ENCODE peak calls at places on chromosomes 2 and 18, in four cellular contexts. One of them, this sample, is unnamed.

GRCh38 chr2:15793978-15794377 is 146.4 kb upstream of the MYCN start:
- DNase-seq in heart right ventricle: no peak
- DNase-seq in cardiac muscle cell: no peak
- DNase-seq in pancreas: no peak
- DNase-seq in this sample: no peak

GRCh38 chr2:174957049-174957448 is 48.1 kb downstream of the CHN1 start:
- DNase-seq in heart right ventricle: no peak
- DNase-seq in cardiac muscle cell: no peak
- DNase-seq in pancreas: no peak
- DNase-seq in this sample: no peak

GRCh38 chr2:28648147-28648546 is 103.5 kb upstream of the PPP1CB start:
- DNase-seq in cardiac muscle cell: no peak
- DNase-seq in pancreas: no peak
- DNase-seq in heart right ventricle: no peak
- DNase-seq in this sample: no peak

GRCh38 chr2:20619624-20620024 is 31.3 kb downstream of the HS1BP3 start:
- DNase-seq in heart right ventricle: peak; percentile 69
- DNase-seq in cardiac muscle cell: no peak
- DNase-seq in pancreas: no peak
- DNase-seq in this sample: no peak

GRCh38 chr2:156689945-156690344 is 253.8 kb downstream of the GPD2 start:
- DNase-seq in cardiac muscle cell: no peak
- DNase-seq in pancreas: no peak
- DNase-seq in heart right ventricle: no peak
- DNase-seq in this sample: no peak

GRCh38 chr18:5806860-5807259 is 88.5 kb downstream of the TMEM200C start:
- DNase-seq in cardiac muscle cell: no peak
- DNase-seq in heart right ventricle: no peak
- DNase-seq in pancreas: no peak
- DNase-seq in this sample: no peak

GRCh38 chr2:235713244-235713643 is 219.4 kb downstream of the AGAP1 start:
- DNase-seq in heart right ventricle: no peak
- DNase-seq in cardiac muscle cell: no peak
- DNase-seq in pancreas: no peak
- DNase-seq in this sample: no peak

GRCh38 chr2:37599688-37600525 is 71.5 kb downstream of the CDC42EP3 start:
- DNase-seq in heart right ventricle: no peak
- DNase-seq in cardiac muscle cell: no peak
- DNase-seq in pancreas: no peak
- DNase-seq in this sample: peak; percentile 36

GRCh38 chr2:19711470-19712372 is 190.1 kb downstream of the TTC32 start:
- DNase-seq in heart right ventricle: peak; percentile 64
- DNase-seq in cardiac muscle cell: no peak
- DNase-seq in pancreas: no peak
- DNase-seq in this sample: peak; percentile 10

GRCh38 chr2:218839430-218839829 is 7.8 kb upstream of the PRKAG3 start:
- DNase-seq in cardiac muscle cell: no peak
- DNase-seq in pancreas: no peak
- DNase-seq in heart right ventricle: no peak
- DNase-seq in this sample: no peak

GRCh38 chr2:121906170-121906569 is 150.7 kb downstream of the TSN start:
- DNase-seq in pancreas: no peak
- DNase-seq in heart right ventricle: no peak
- DNase-seq in cardiac muscle cell: no peak
- DNase-seq in this sample: no peak

GRCh38 chr2:12733846-12734245 is 17.1 kb downstream of the TRIB2 start:
- DNase-seq in cardiac muscle cell: no peak
- DNase-seq in heart right ventricle: no peak
- DNase-seq in pancreas: peak; percentile 85
- DNase-seq in this sample: no peak

GRCh38 chr2:98378901-98379300 is 32.6 kb downstream of the CNGA3 start:
- DNase-seq in heart right ventricle: peak; percentile 68
- DNase-seq in cardiac muscle cell: peak; percentile 15
- DNase-seq in pancreas: no peak
- DNase-seq in this sample: no peak

GRCh38 chr2:20484810-20485611 is 38.1 kb downstream of the RHOB start:
- DNase-seq in cardiac muscle cell: no peak
- DNase-seq in heart right ventricle: no peak
- DNase-seq in pancreas: no peak
- DNase-seq in this sample: no peak

GRCh38 chr2:75173746-75174145 is 25.6 kb downstream of the TACR1 start:
- DNase-seq in cardiac muscle cell: no peak
- DNase-seq in pancreas: no peak
- DNase-seq in heart right ventricle: no peak
- DNase-seq in this sample: no peak

GRCh38 chr2:109423556-109424359 is 190.0 kb downstream of the SEPTIN10 start:
- DNase-seq in heart right ventricle: no peak
- DNase-seq in cardiac muscle cell: no peak
- DNase-seq in pancreas: no peak
- DNase-seq in this sample: no peak

GRCh38 chr2:150882751-150883520 is 378.7 kb downstream of the RBM43 start:
- DNase-seq in pancreas: no peak
- DNase-seq in cardiac muscle cell: no peak
- DNase-seq in heart right ventricle: no peak
- DNase-seq in this sample: no peak

GRCh38 chr2:233928594-233929351 is 11.6 kb downstream of the TRPM8 start:
- DNase-seq in cardiac muscle cell: peak; percentile 54
- DNase-seq in heart right ventricle: no peak
- DNase-seq in pancreas: no peak
- DNase-seq in this sample: no peak

GRCh38 chr2:231342111-231342711 is 53.3 kb upstream of the B3GNT7 start:
- DNase-seq in cardiac muscle cell: no peak
- DNase-seq in heart right ventricle: no peak
- DNase-seq in pancreas: no peak
- DNase-seq in this sample: no peak

GRCh38 chr2:39547811-39548719 is 111.0 kb upstream of the MAP4K3 start:
- DNase-seq in pancreas: no peak
- DNase-seq in cardiac muscle cell: no peak
- DNase-seq in heart right ventricle: no peak
- DNase-seq in this sample: no peak

GRCh38 chr18:6850396-6850795 is 120.9 kb downstream of the ARHGAP28 start:
- DNase-seq in heart right ventricle: no peak
- DNase-seq in pancreas: no peak
- DNase-seq in cardiac muscle cell: no peak
- DNase-seq in this sample: no peak

GRCh38 chr2:171788316-171788993 is 101.2 kb downstream of the DYNC1I2 start:
- DNase-seq in heart right ventricle: no peak
- DNase-seq in cardiac muscle cell: no peak
- DNase-seq in pancreas: no peak
- DNase-seq in this sample: no peak

GRCh38 chr2:168884990-168885389 is 5.2 kb downstream of the SPC25 start:
- DNase-seq in pancreas: no peak
- DNase-seq in heart right ventricle: no peak
- DNase-seq in cardiac muscle cell: no peak
- DNase-seq in this sample: no peak

GRCh38 chr2:186590538-186591441 is 934 bp downstream of the ITGAV start:
- DNase-seq in heart right ventricle: peak; percentile 49
- DNase-seq in pancreas: no peak
- DNase-seq in cardiac muscle cell: peak; percentile 64
- DNase-seq in this sample: peak; percentile 21

GRCh38 chr2:43340945-43341356 is 114.5 kb upstream of the ZFP36L2 start:
- DNase-seq in pancreas: no peak
- DNase-seq in cardiac muscle cell: no peak
- DNase-seq in heart right ventricle: no peak
- DNase-seq in this sample: no peak

GRCh38 chr2:197827618-197828017 is 23.2 kb downstream of the PLCL1 start:
- DNase-seq in cardiac muscle cell: no peak
- DNase-seq in pancreas: no peak
- DNase-seq in heart right ventricle: no peak
- DNase-seq in this sample: no peak

GRCh38 chr2:240451791-240452470 is 16.5 kb downstream of the GPC1 start:
- DNase-seq in cardiac muscle cell: no peak
- DNase-seq in heart right ventricle: no peak
- DNase-seq in pancreas: peak; percentile 45
- DNase-seq in this sample: no peak

GRCh38 chr2:240454031-240454901 is 18.8 kb downstream of the GPC1 start:
- DNase-seq in heart right ventricle: no peak
- DNase-seq in pancreas: peak; percentile 36
- DNase-seq in cardiac muscle cell: no peak
- DNase-seq in this sample: no peak

GRCh38 chr2:240451108-240451611 is 15.7 kb downstream of the GPC1 start:
- DNase-seq in pancreas: peak; percentile 24
- DNase-seq in heart right ventricle: no peak
- DNase-seq in cardiac muscle cell: no peak
- DNase-seq in this sample: no peak

GRCh38 chr2:240453461-240454030 is 18.1 kb downstream of the GPC1 start:
- DNase-seq in cardiac muscle cell: peak; percentile 40
- DNase-seq in heart right ventricle: no peak
- DNase-seq in pancreas: peak; percentile 40
- DNase-seq in this sample: no peak

DNA sequence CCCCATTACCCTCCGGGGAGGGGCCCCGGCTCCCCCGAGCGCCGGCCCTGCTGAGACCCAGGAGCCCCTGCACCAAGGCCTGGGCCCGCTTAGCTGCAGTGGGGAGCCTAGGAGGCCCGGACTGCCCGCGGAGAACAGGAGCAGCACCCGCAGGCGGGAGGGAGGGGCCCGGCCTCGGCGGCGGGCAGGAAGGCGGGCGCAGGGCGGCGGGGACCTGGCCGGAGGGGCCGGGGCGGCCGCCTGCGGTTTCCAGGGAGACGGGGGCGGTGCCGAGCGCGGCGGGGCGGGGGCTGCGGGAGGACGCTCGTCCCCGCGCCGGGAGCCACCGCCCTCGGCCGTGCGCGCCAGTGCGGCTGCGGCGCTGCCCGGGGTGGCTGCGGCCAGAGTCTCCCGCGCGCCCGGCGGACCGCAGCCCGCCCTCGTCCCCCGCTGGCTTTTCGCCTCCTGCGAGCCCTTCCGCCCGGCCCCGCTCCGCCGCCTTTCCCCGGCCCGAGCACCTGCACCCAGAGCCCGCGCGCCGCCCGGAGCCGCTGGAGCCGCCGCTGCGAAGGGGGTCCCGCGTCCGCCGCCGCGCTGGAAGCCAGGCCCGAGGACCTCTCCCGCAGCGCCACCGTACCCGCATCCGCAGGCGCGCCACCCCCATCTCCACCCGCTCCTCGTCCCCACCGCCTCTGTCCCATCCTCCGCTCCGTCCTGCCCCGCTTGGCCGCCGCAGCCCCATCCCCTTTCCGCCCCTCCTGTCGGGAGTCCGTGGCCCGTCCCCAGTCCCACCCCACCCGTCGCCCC is 17.2 kb downstream of the GPC1 start:
- DNase-seq in heart right ventricle: no peak
- DNase-seq in pancreas: peak; percentile 86
- DNase-seq in cardiac muscle cell: peak; percentile 85
- DNase-seq in this sample: no peak
- H3K4me3 ChIP-seq in heart right ventricle: peak overlapping the region; percentile 57
- H3K4me3 ChIP-seq in pancreas: no peak overlapping the region
- H3K4me3 ChIP-seq in cardiac muscle cell: peak overlapping the region; percentile 65
- H3K4me3 ChIP-seq in this sample: no peak overlapping the region

DNA sequence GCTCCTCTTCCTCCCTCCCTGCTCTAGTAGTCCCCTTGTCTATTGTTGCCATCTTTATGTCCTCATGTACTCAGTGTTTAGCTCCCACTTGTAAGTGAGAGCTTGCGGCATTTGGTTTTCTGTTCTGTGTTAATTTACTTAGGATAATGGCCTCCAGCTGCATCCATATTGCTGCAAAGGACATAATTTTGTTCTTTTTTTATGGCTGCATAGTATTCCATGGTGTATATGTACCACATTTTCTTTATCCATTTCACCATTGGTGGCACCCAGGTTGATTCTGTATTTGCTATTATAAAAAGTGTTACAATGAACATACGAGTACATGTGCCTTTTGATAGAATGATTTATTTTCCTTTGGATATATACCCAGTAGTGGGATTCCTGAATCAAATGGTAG is 12.5 kb downstream of the PIKFYVE start:
- DNase-seq in pancreas: no peak
- DNase-seq in heart right ventricle: no peak
- DNase-seq in cardiac muscle cell: no peak
- DNase-seq in this sample: no peak
- H3K4me1 ChIP-seq in pancreas: peaks cover 11% of the 10 kb centered on the region
- H3K4me1 ChIP-seq in heart right ventricle: no peaks in the 10 kb centered on the region
- H3K4me1 ChIP-seq in cardiac muscle cell: peaks cover 12% of the 10 kb centered on the region
- H3K4me1 ChIP-seq in this sample: no peaks in the 10 kb centered on the region

GRCh38 chr2:105329561-105330495 is at the start of gene TGFBRAP1:
- DNase-seq in pancreas: peak; percentile 67
- DNase-seq in heart right ventricle: peak; percentile 26
- DNase-seq in cardiac muscle cell: peak; percentile 83
- DNase-seq in this sample: peak; percentile 52

GRCh38 chr2:105329197-105329554 is 359 bp downstream of the TGFBRAP1 start:
- DNase-seq in pancreas: no peak
- DNase-seq in heart right ventricle: no peak
- DNase-seq in cardiac muscle cell: no peak
- DNase-seq in this sample: peak; percentile 33

GRCh38 chr2:105328281-105329196 is 996 bp downstream of the TGFBRAP1 start:
- DNase-seq in pancreas: no peak
- DNase-seq in heart right ventricle: no peak
- DNase-seq in cardiac muscle cell: no peak
- DNase-seq in this sample: peak; percentile 52

GRCh38 chr2:105325389-105325963 is 4.1 kb downstream of the TGFBRAP1 start:
- DNase-seq in heart right ventricle: no peak
- DNase-seq in pancreas: no peak
- DNase-seq in cardiac muscle cell: no peak
- DNase-seq in this sample: no peak

DNA sequence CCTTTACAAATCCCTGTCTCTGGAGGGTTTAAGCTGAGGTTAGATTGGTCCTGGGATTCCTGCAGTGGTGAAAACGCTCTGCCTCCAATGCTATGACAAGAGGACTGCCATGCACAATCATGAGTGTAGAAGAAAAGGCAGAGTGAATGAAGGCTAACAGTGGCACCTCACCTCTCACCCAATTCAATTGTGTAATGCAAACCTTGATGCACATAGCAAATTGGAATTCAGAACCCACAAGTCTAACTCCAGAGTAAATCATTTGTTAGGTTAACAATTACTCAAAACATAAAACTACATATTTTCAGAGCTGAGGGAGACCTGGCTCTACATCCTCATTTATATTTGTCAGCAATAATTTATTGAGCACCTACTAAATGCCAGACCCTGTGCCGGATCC is 1.8 kb downstream of the TGFBRAP1 start:
- DNase-seq in pancreas: no peak
- DNase-seq in cardiac muscle cell: no peak
- DNase-seq in heart right ventricle: no peak
- DNase-seq in this sample: no peak
- H3K4me3 ChIP-seq in pancreas: no peak overlapping the region
- H3K4me3 ChIP-seq in cardiac muscle cell: no peak overlapping the region
- H3K4me3 ChIP-seq in heart right ventricle: no peak overlapping the region
- H3K4me3 ChIP-seq in this sample: peak overlapping the region; percentile 85

DNA sequence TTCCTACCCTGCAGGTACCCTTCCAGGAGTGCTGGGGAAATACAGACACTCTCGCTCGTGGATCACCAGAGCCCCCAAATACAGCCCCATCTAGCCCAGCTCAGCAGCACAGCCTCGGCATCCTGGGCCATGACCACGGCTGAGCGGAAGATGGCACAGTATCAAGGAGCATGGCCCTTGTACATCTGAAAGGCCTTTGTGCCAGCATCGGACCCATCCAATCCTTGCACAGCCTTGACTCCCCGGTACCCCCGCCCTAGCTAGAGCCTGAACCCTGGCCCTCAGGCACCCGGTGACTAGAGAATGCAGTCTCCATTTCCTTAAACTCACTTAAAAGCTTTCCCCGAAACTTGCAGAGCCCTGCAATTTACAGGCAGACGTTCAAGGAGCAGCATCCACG is 48.7 kb downstream of the ZNF516 start:
- DNase-seq in cardiac muscle cell: no peak
- DNase-seq in pancreas: no peak
- DNase-seq in heart right ventricle: no peak
- DNase-seq in this sample: no peak
- H3K4me1 ChIP-seq in cardiac muscle cell: peaks cover 43% of the 10 kb centered on the region
- H3K4me1 ChIP-seq in pancreas: peaks cover 12% of the 10 kb centered on the region
- H3K4me1 ChIP-seq in heart right ventricle: peaks cover 75% of the 10 kb centered on the region
- H3K4me1 ChIP-seq in this sample: peaks cover 6% of the 10 kb centered on the region